ENCODE peak calls at places on chromosomes 6 and 20, in eight cellular contexts. X is choroid plexus epithelial cell; Q is neural progenitor cell; F is HS-5; S is effector CD4-positive, alpha-beta T cell; L is HuH-7; D is GM13976; K is GM23338. Z is an unnamed sample.

GRCh38 chr6:53793318-53793975 is 1.4 kb upstream of the LRRC1 start:
- DNase-seq in X (peak), S (peak), L (peak), K (peak), F (no peak), Q (peak), D (peak), Z (peak)

GRCh38 chr6:138239774-138240173 is 21.5 kb upstream of the PBOV1 start:
- DNase-seq in D (no peak), L (no peak), K (no peak), Q (no peak), S (no peak), F (no peak), X (no peak), Z (no peak)

GRCh38 chr6:140341272-140341671 is 966.8 kb upstream of the CITED2 start:
- DNase-seq in D (no peak), X (no peak), F (no peak), K (no peak), Q (no peak), L (no peak), S (no peak), Z (no peak)

GRCh38 chr20:62362991-62363919 is 3.9 kb downstream of the LAMA5 start:
- DNase-seq in L (no peak), Q (peak), K (peak), F (no peak), S (no peak), D (no peak), X (no peak), Z (peak)

GRCh38 chr6:14009416-14009815 is 84.7 kb downstream of the RNF182 start:
- DNase-seq in K (peak), Q (peak), S (no peak), X (no peak), F (no peak), L (no peak), D (no peak), Z (no peak)

GRCh38 chr20:32465092-32465900 is 107.2 kb downstream of the ASXL1 start:
- DNase-seq in L (no peak), F (no peak), Q (no peak), D (no peak), K (no peak), X (peak), S (no peak), Z (no peak)

GRCh38 chr6:16625319-16626240 is 135.7 kb downstream of the ATXN1 start:
- DNase-seq in K (no peak), X (peak), F (no peak), S (no peak), L (no peak), D (no peak), Q (no peak), Z (no peak)

GRCh38 chr6:52231411-52232127 is 12.7 kb downstream of the IL17F start:
- DNase-seq in S (no peak), F (no peak), X (no peak), L (no peak), K (no peak), D (no peak), Q (no peak), Z (no peak)

GRCh38 chr6:167799033-167799933 is 27.4 kb upstream of the AFDN start:
- DNase-seq in Q (no peak), D (no peak), S (no peak), L (no peak), F (no peak), X (peak), K (peak), Z (no peak)

GRCh38 chr6:51644426-51644825 is 443.0 kb downstream of the PKHD1 start:
- DNase-seq in F (no peak), L (no peak), Q (no peak), S (no peak), X (no peak), K (no peak), D (no peak), Z (no peak)

GRCh38 chr6:112330071-112330876 is 16.9 kb upstream of the RFPL4B start:
- DNase-seq in X (no peak), S (no peak), K (no peak), L (no peak), D (no peak), Q (no peak), F (peak), Z (no peak)

GRCh38 chr6:37517411-37517812 is 17.7 kb upstream of the CCDC167 start:
- DNase-seq in D (no peak), F (no peak), S (peak), K (no peak), X (no peak), Q (no peak), L (no peak), Z (no peak)

GRCh38 chr6:52571099-52571755 is 5.6 kb downstream of the TRAM2 start:
- DNase-seq in K (peak), L (no peak), F (no peak), X (no peak), D (no peak), S (no peak), Q (no peak), Z (no peak)

GRCh38 chr20:48983423-48984400 is 62.2 kb downstream of the ARFGEF2 start:
- DNase-seq in X (peak), S (no peak), F (peak), K (no peak), Q (no peak), D (no peak), L (no peak), Z (no peak)

GRCh38 chr6:10419749-10420545 is 5.1 kb upstream of the TFAP2A start:
- DNase-seq in D (peak), F (no peak), X (no peak), S (no peak), L (no peak), Q (no peak), K (no peak), Z (no peak)

GRCh38 chr20:4951299-4951698 is 50.0 kb downstream of the SLC23A2 start:
- DNase-seq in F (peak), S (no peak), Q (no peak), D (no peak), X (peak), L (no peak), K (no peak), Z (no peak)

GRCh38 chr20:64229537-64230061 is 25.9 kb upstream of the PCMTD2 start:
- DNase-seq in L (no peak), S (no peak), D (no peak), K (no peak), Q (no peak), X (no peak), F (no peak), Z (no peak)

GRCh38 chr6:22221630-22222029 is 75.2 kb downstream of the PRL start:
- DNase-seq in L (no peak), F (no peak), X (no peak), Q (no peak), S (no peak), D (no peak), K (peak), Z (no peak)

GRCh38 chr20:63545814-63546213 is 1.7 kb downstream of the SRMS start:
- DNase-seq in K (no peak), Q (no peak), L (no peak), X (no peak), S (no peak), F (no peak), D (no peak), Z (no peak)

Z was measured in WTC11.